ENCODE peak calls at places on chromosomes 5 and 9, in six cellular contexts. One of them, this sample, is unnamed.

GRCh38 chr5:43191740-43192557 is at the start of gene NIM1K:
- DNase-seq in H1: peak; percentile 10
- DNase-seq in GM12878: no peak
- DNase-seq in GM12891: peak; percentile 53
- DNase-seq in K562: no peak
- DNase-seq in HepG2: peak; percentile 58
- DNase-seq in this sample: peak; percentile 66

GRCh38 chr9:134688661-134689319 is 47.2 kb downstream of the COL5A1 start:
- DNase-seq in K562: no peak
- DNase-seq in HepG2: no peak
- DNase-seq in GM12878: no peak
- DNase-seq in H1: no peak
- DNase-seq in GM12891: no peak
- DNase-seq in this sample: no peak

GRCh38 chr5:29879401-29879800 is 1314.1 kb upstream of the CDH6 start:
- DNase-seq in GM12878: no peak
- DNase-seq in HepG2: no peak
- DNase-seq in K562: no peak
- DNase-seq in GM12891: no peak
- DNase-seq in H1: no peak
- DNase-seq in this sample: no peak

GRCh38 chr5:67639311-67639710 is 442.7 kb upstream of the CD180 start:
- DNase-seq in GM12878: no peak
- DNase-seq in K562: no peak
- DNase-seq in HepG2: no peak
- DNase-seq in GM12891: no peak
- DNase-seq in H1: no peak
- DNase-seq in this sample: no peak

GRCh38 chr5:142422426-142422825 is 97.6 kb upstream of the SPRY4 start:
- DNase-seq in H1: no peak
- DNase-seq in GM12891: no peak
- DNase-seq in GM12878: no peak
- DNase-seq in K562: no peak
- DNase-seq in HepG2: no peak
- DNase-seq in this sample: no peak

GRCh38 chr5:157510682-157511081 is 50.7 kb downstream of the NIPAL4 start:
- DNase-seq in H1: no peak
- DNase-seq in GM12878: no peak
- DNase-seq in K562: no peak
- DNase-seq in GM12891: no peak
- DNase-seq in HepG2: no peak
- DNase-seq in this sample: no peak

GRCh38 chr9:98180996-98181395 is 11.4 kb downstream of the CORO2A start:
- DNase-seq in K562: no peak
- DNase-seq in H1: no peak
- DNase-seq in HepG2: no peak
- DNase-seq in GM12878: no peak
- DNase-seq in GM12891: no peak
- DNase-seq in this sample: no peak

GRCh38 chr9:33791117-33791516 is 4.2 kb upstream of the PRSS3 start:
- DNase-seq in K562: no peak
- DNase-seq in H1: no peak
- DNase-seq in HepG2: no peak
- DNase-seq in GM12878: no peak
- DNase-seq in GM12891: no peak
- DNase-seq in this sample: no peak

GRCh38 chr5:135508496-135509005 is 27.2 kb downstream of the NEUROG1 start:
- DNase-seq in H1: no peak
- DNase-seq in K562: no peak
- DNase-seq in GM12891: no peak
- DNase-seq in GM12878: no peak
- DNase-seq in HepG2: no peak
- DNase-seq in this sample: no peak

GRCh38 chr9:88682431-88682831 is 147.5 kb downstream of the NXNL2 start:
- DNase-seq in GM12878: no peak
- DNase-seq in GM12891: no peak
- DNase-seq in HepG2: no peak
- DNase-seq in K562: no peak
- DNase-seq in H1: no peak
- DNase-seq in this sample: no peak

GRCh38 chr5:59039003-59039295 is 456.1 kb downstream of the RAB3C start:
- DNase-seq in K562: no peak
- DNase-seq in HepG2: no peak
- DNase-seq in GM12878: no peak
- DNase-seq in H1: no peak
- DNase-seq in GM12891: no peak
- DNase-seq in this sample: peak; percentile 23

GRCh38 chr5:93364386-93364785 is 216.6 kb downstream of the NR2F1-AS1 start:
- DNase-seq in GM12891: no peak
- DNase-seq in K562: no peak
- DNase-seq in HepG2: no peak
- DNase-seq in H1: no peak
- DNase-seq in GM12878: no peak
- DNase-seq in this sample: no peak

GRCh38 chr5:125696762-125697161 is 726.4 kb upstream of the GRAMD2B start:
- DNase-seq in K562: no peak
- DNase-seq in GM12878: no peak
- DNase-seq in H1: no peak
- DNase-seq in HepG2: peak; percentile 15
- DNase-seq in GM12891: no peak
- DNase-seq in this sample: no peak

GRCh38 chr5:146447734-146448380 is 724 bp downstream of the TCERG1 start:
- DNase-seq in GM12891: no peak
- DNase-seq in GM12878: no peak
- DNase-seq in H1: no peak
- DNase-seq in HepG2: peak; percentile 47
- DNase-seq in K562: peak; percentile 53
- DNase-seq in this sample: no peak

GRCh38 chr9:80649001-80649420 is 1040.3 kb downstream of the TLE1 start:
- DNase-seq in HepG2: no peak
- DNase-seq in K562: no peak
- DNase-seq in GM12891: no peak
- DNase-seq in H1: no peak
- DNase-seq in GM12878: no peak
- DNase-seq in this sample: no peak

GRCh38 chr9:85200726-85201402 is 531.3 kb downstream of the NTRK2 start:
- DNase-seq in H1: no peak
- DNase-seq in K562: no peak
- DNase-seq in HepG2: no peak
- DNase-seq in GM12878: no peak
- DNase-seq in GM12891: no peak
- DNase-seq in this sample: no peak

GRCh38 chr9:110571801-110572490 is 7.6 kb downstream of the SVEP1 start:
- DNase-seq in HepG2: no peak
- DNase-seq in H1: no peak
- DNase-seq in GM12878: no peak
- DNase-seq in K562: no peak
- DNase-seq in GM12891: no peak
- DNase-seq in this sample: no peak

GRCh38 chr9:75054373-75055001 is 26.4 kb upstream of the CARNMT1 start:
- DNase-seq in GM12878: no peak
- DNase-seq in HepG2: peak; percentile 29
- DNase-seq in H1: no peak
- DNase-seq in K562: no peak
- DNase-seq in GM12891: no peak
- DNase-seq in this sample: no peak

GRCh38 chr5:143177263-143177994 is 226.1 kb downstream of the NR3C1 start:
- DNase-seq in HepG2: no peak
- DNase-seq in GM12891: no peak
- DNase-seq in GM12878: no peak
- DNase-seq in K562: no peak
- DNase-seq in H1: no peak
- DNase-seq in this sample: no peak

GRCh38 chr9:109031241-109031640 is 17.9 kb upstream of the CTNNAL1 start:
- DNase-seq in K562: no peak
- DNase-seq in GM12878: no peak
- DNase-seq in GM12891: no peak
- DNase-seq in H1: no peak
- DNase-seq in HepG2: no peak
- DNase-seq in this sample: no peak

GRCh38 chr5:56698463-56699381 is 116.6 kb upstream of the MAP3K1 start:
- DNase-seq in H1: no peak
- DNase-seq in GM12878: no peak
- DNase-seq in GM12891: no peak
- DNase-seq in HepG2: no peak
- DNase-seq in K562: no peak
- DNase-seq in this sample: no peak

GRCh38 chr5:168318237-168318636 is 26.8 kb downstream of the WWC1 start:
- DNase-seq in HepG2: no peak
- DNase-seq in K562: no peak
- DNase-seq in GM12878: no peak
- DNase-seq in H1: no peak
- DNase-seq in GM12891: no peak
- DNase-seq in this sample: no peak

GRCh38 chr9:136525207-136525606 is 20.6 kb downstream of the NOTCH1 start:
- DNase-seq in GM12878: no peak
- DNase-seq in H1: no peak
- DNase-seq in K562: no peak
- DNase-seq in GM12891: no peak
- DNase-seq in HepG2: no peak
- DNase-seq in this sample: no peak

GRCh38 chr5:51389582-51390463 is 6.6 kb downstream of the ISL1 start:
- DNase-seq in HepG2: no peak
- DNase-seq in GM12878: no peak
- DNase-seq in GM12891: no peak
- DNase-seq in K562: no peak
- DNase-seq in H1: no peak
- DNase-seq in this sample: no peak

GRCh38 chr9:136961279-136962065 is 9.4 kb downstream of the LCN12 start:
- DNase-seq in GM12891: no peak
- DNase-seq in GM12878: no peak
- DNase-seq in K562: no peak
- DNase-seq in H1: no peak
- DNase-seq in HepG2: no peak
- DNase-seq in this sample: no peak

GRCh38 chr9:16012621-16013020 is 459.8 kb downstream of the CCDC171 start:
- DNase-seq in HepG2: no peak
- DNase-seq in H1: no peak
- DNase-seq in GM12878: no peak
- DNase-seq in K562: no peak
- DNase-seq in GM12891: no peak
- DNase-seq in this sample: no peak
- TF ChIP-seq POLR2A in HepG2: no peak
- TF ChIP-seq POLR2A in H1: no peak
- TF ChIP-seq POLR2A in GM12878: no peak
- TF ChIP-seq POLR2A in K562: no peak
- TF ChIP-seq POLR2A in GM12891: no peak
- TF ChIP-seq POLR2A in this sample: no peak

GRCh38 chr5:120405923-120406322 is 58.2 kb upstream of the PRR16 start:
- DNase-seq in HepG2: no peak
- DNase-seq in GM12891: no peak
- DNase-seq in GM12878: no peak
- DNase-seq in H1: no peak
- DNase-seq in K562: no peak
- DNase-seq in this sample: no peak

GRCh38 chr5:120402606-120403005 is 61.5 kb upstream of the PRR16 start:
- DNase-seq in H1: no peak
- DNase-seq in HepG2: no peak
- DNase-seq in GM12878: no peak
- DNase-seq in GM12891: no peak
- DNase-seq in K562: no peak
- DNase-seq in this sample: no peak

GRCh38 chr5:120405291-120405864 is 58.7 kb upstream of the PRR16 start:
- DNase-seq in K562: no peak
- DNase-seq in GM12878: no peak
- DNase-seq in GM12891: no peak
- DNase-seq in H1: no peak
- DNase-seq in HepG2: no peak
- DNase-seq in this sample: no peak
- TF ChIP-seq TAF1 in K562: no peak
- TF ChIP-seq TAF1 in GM12878: no peak
- TF ChIP-seq TAF1 in GM12891: no peak
- TF ChIP-seq TAF1 in H1: no peak
- TF ChIP-seq TAF1 in HepG2: no peak
- TF ChIP-seq TAF1 in this sample: no peak

GRCh38 chr9:89929721-89930480 is 325.1 kb downstream of the GADD45G start:
- DNase-seq in HepG2: no peak
- DNase-seq in GM12891: no peak
- DNase-seq in GM12878: no peak
- DNase-seq in K562: no peak
- DNase-seq in H1: no peak
- DNase-seq in this sample: no peak
- TF ChIP-seq POLR2AphosphoS5 in HepG2: no peak
- TF ChIP-seq POLR2AphosphoS5 in GM12891: no peak
- TF ChIP-seq POLR2AphosphoS5 in GM12878: no peak
- TF ChIP-seq POLR2AphosphoS5 in K562: no peak
- TF ChIP-seq POLR2AphosphoS5 in H1: no peak
- TF ChIP-seq POLR2AphosphoS5 in this sample: no peak

GRCh38 chr9:122929803-122930354 is 1.4 kb downstream of the ZBTB26 start:
- DNase-seq in K562: no peak
- DNase-seq in H1: no peak
- DNase-seq in GM12891: no peak
- DNase-seq in GM12878: no peak
- DNase-seq in HepG2: no peak
- DNase-seq in this sample: no peak

GRCh38 chr9:122936464-122936863 is 4.4 kb upstream of the RABGAP1 start:
- DNase-seq in H1: no peak
- DNase-seq in GM12891: no peak
- DNase-seq in HepG2: peak; percentile 84
- DNase-seq in K562: no peak
- DNase-seq in GM12878: no peak
- DNase-seq in this sample: no peak

GRCh38 chr9:122930541-122930932 is 775 bp downstream of the ZBTB26 start:
- DNase-seq in GM12878: no peak
- DNase-seq in HepG2: no peak
- DNase-seq in GM12891: no peak
- DNase-seq in H1: no peak
- DNase-seq in K562: no peak
- DNase-seq in this sample: no peak

GRCh38 chr9:122931851-122932199 is 513 bp upstream of the ZBTB26 start:
- DNase-seq in HepG2: no peak
- DNase-seq in H1: no peak
- DNase-seq in GM12878: no peak
- DNase-seq in K562: no peak
- DNase-seq in GM12891: no peak
- DNase-seq in this sample: no peak

GRCh38 chr9:122930933-122931850 is at the start of gene ZBTB26:
- DNase-seq in GM12878: peak; percentile 74
- DNase-seq in K562: peak; percentile 99
- DNase-seq in GM12891: peak; percentile 90
- DNase-seq in HepG2: peak; percentile 94
- DNase-seq in H1: peak; percentile 80
- DNase-seq in this sample: peak; percentile 95
- TF ChIP-seq POLR2A in GM12878: peak; percentile 88
- TF ChIP-seq POLR2A in K562: peak; percentile 74
- TF ChIP-seq POLR2A in GM12891: peak; percentile 84
- TF ChIP-seq POLR2A in HepG2: peak; percentile 95
- TF ChIP-seq POLR2A in H1: peak; percentile 82
- TF ChIP-seq POLR2A in this sample: peak; percentile 84